ENCODE peak calls at places on chromosomes 3 and 15, in four cellular contexts. C is body of pancreas, T is neuronal stem cell, M is foreskin keratinocyte. Y is an unnamed sample.

GRCh38 chr3:160667452-160667851 is 9.5 kb upstream of the ARL14 start:
- DNase-seq in C (no peak), T (no peak), M (peak), Y (peak)

GRCh38 chr15:74373731-74374647 is 6.5 kb upstream of the CYP11A1 start:
- DNase-seq in C (peak), T (peak), M (no peak), Y (peak)

GRCh38 chr15:98994892-98995291 is 12.7 kb downstream of the PGPEP1L start:
- DNase-seq in C (no peak), T (no peak), M (no peak), Y (no peak)

GRCh38 chr15:43239732-43240491 is 19.1 kb upstream of the EPB42 start:
- DNase-seq in C (no peak), T (no peak), M (no peak), Y (no peak)

GRCh38 chr3:43338295-43338694 is 52.0 kb downstream of the SNRK start:
- DNase-seq in C (no peak), T (no peak), M (no peak), Y (no peak)

GRCh38 chr3:50264389-50264963 is 4.5 kb upstream of the SEMA3B start:
- DNase-seq in C (peak), T (peak), M (peak), Y (peak)

GRCh38 chr15:61921093-61921492 is 139.2 kb downstream of the VPS13C start:
- DNase-seq in C (no peak), T (no peak), M (peak), Y (no peak)

GRCh38 chr3:174334111-174334510 is 525.0 kb upstream of the NAALADL2 start:
- DNase-seq in C (no peak), T (no peak), M (no peak), Y (no peak)

GRCh38 chr3:196055683-196056270 is 26.1 kb downstream of the TFRC start:
- DNase-seq in C (peak), T (no peak), M (no peak), Y (no peak)

GRCh38 chr3:157067114-157067513 is 92.8 kb downstream of the CCNL1 start:
- DNase-seq in C (no peak), T (no peak), M (no peak), Y (no peak)

GRCh38 chr3:85801955-85802354 is 843.2 kb downstream of the CADM2 start:
- DNase-seq in C (peak), T (peak), M (no peak), Y (no peak)

GRCh38 chr3:147816770-147817169 is 407.6 kb downstream of the ZIC1 start:
- DNase-seq in C (peak), T (no peak), M (no peak), Y (peak)

GRCh38 chr15:70109522-70109921 is 11.8 kb upstream of the TLE3 start:
- DNase-seq in C (no peak), T (no peak), M (no peak), Y (no peak)

GRCh38 chr15:80073197-80073596 is 13.7 kb downstream of the ZFAND6 start:
- DNase-seq in C (no peak), T (no peak), M (no peak), Y (no peak)
- H3K27ac ChIP-seq in C (no peak), T (no peak), M (no peak), Y (no peak)

GRCh38 chr3:137065381-137065780 is 107.6 kb downstream of the IL20RB start:
- DNase-seq in C (no peak), T (no peak), M (no peak), Y (no peak)

GRCh38 chr3:137066092-137066491 is 108.3 kb downstream of the IL20RB start:
- DNase-seq in C (no peak), T (no peak), M (no peak), Y (no peak)

GRCh38 chr3:137061186-137061585 is 103.4 kb downstream of the IL20RB start:
- DNase-seq in C (no peak), T (no peak), M (no peak), Y (no peak)

GRCh38 chr3:137062250-137062649 is 104.5 kb downstream of the IL20RB start:
- DNase-seq in C (no peak), T (no peak), M (no peak), Y (no peak)
- H3K27ac ChIP-seq in C (no peak), T (no peak), M (no peak), Y (no peak)

GRCh38 chr3:112671930-112672715 is 31.2 kb upstream of the CCDC80 start:
- DNase-seq in C (no peak), T (no peak), M (no peak), Y (no peak)
- H3K27ac ChIP-seq in C (no peak), T (no peak), M (no peak), Y (no peak)

GRCh38 chr3:116150655-116151054 is 294.6 kb downstream of the LSAMP start:
- DNase-seq in C (no peak), T (no peak), M (no peak), Y (no peak)

GRCh38 chr3:116155830-116156229 is 289.5 kb downstream of the LSAMP start:
- DNase-seq in C (peak), T (no peak), M (no peak), Y (no peak)

GRCh38 chr3:116154389-116154788 is 290.9 kb downstream of the LSAMP start:
- DNase-seq in C (no peak), T (no peak), M (no peak), Y (no peak)

GRCh38 chr3:116148881-116149530 is 296.3 kb downstream of the LSAMP start:
- DNase-seq in C (no peak), T (no peak), M (no peak), Y (no peak)

GRCh38 chr3:116153174-116153573 is 292.1 kb downstream of the LSAMP start:
- DNase-seq in C (no peak), T (no peak), M (no peak), Y (no peak)
- H3K27ac ChIP-seq in C (no peak), T (no peak), M (no peak), Y (no peak)

DNA sequence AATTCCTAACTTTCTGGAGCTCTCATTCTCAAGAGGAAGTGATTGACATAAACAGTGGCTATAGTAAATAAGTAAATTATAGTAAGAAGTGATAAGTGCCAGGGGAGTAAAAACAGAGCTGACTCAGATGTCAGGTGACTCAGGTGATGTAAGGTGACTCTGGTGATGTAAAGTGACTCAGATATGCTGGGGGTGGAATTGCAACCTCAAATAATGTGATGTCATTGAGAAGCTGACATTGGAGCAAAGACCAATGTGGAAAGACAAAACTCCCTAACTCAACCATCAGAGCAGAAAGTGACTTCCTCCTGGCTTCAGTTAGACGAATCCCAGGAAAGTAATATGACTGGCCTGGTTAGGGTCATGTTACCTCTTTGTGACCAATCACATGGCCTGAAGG is 144.2 kb upstream of the SNTN start:
- DNase-seq in C (peak), T (no peak), M (peak), Y (peak)
- H3K27ac ChIP-seq in C (no peak), T (no peak), M (no peak), Y (peak)

DNA sequence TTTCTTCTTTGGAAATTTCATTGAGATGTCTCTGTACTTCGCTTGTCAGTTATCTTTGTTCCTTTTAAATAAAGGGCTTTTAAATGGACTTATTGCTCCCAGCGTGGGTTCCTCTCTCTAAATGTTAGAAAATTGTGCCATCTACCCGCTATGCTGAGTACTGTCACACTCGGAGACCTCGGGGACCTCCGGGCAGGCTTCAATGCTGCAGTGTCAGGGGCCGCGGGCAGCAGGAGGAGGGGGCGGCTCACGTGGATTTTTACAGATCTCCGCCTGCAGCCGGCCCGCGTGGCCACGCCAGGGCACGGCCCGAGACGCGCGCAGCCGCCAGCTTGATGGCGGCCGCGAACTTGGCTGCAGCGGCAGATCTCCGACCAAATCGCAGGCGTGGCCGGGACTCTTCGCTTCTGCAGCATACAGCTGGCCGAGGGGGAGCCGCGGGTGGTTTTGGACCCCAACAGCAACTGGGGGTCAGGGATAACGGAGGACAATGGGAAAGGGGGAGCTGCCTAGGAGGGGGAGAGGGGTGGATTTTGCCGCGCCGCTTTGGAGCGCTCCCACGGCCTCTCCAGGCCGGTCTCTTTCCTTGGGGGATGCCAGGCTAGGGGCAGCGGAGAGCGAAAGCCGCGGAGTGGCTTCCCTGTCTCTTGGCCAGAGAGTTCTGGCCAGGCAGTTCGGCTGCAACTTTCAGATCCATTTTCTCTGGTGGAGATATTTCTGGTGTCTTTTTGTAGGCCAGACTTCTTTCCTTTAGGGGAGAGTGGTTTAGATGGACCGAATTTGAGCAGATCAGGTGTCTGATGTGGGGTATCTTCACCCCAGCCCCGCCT is 15.3 kb downstream of the NR2F2 start:
- DNase-seq in C (peak), T (no peak), M (no peak), Y (peak)
- H3K27ac ChIP-seq in C (peak), T (no peak), M (no peak), Y (peak)

GRCh38 chr3:112676659-112677234 is 35.8 kb upstream of the CCDC80 start:
- DNase-seq in C (peak), T (no peak), M (peak), Y (peak)
- H3K27ac ChIP-seq in C (no peak), T (no peak), M (peak), Y (no peak)

GRCh38 chr15:39888243-39888642 is 31.8 kb downstream of the GPR176 start:
- DNase-seq in C (no peak), T (no peak), M (no peak), Y (no peak)
- H3K27ac ChIP-seq in C (no peak), T (no peak), M (peak), Y (peak)

DNA sequence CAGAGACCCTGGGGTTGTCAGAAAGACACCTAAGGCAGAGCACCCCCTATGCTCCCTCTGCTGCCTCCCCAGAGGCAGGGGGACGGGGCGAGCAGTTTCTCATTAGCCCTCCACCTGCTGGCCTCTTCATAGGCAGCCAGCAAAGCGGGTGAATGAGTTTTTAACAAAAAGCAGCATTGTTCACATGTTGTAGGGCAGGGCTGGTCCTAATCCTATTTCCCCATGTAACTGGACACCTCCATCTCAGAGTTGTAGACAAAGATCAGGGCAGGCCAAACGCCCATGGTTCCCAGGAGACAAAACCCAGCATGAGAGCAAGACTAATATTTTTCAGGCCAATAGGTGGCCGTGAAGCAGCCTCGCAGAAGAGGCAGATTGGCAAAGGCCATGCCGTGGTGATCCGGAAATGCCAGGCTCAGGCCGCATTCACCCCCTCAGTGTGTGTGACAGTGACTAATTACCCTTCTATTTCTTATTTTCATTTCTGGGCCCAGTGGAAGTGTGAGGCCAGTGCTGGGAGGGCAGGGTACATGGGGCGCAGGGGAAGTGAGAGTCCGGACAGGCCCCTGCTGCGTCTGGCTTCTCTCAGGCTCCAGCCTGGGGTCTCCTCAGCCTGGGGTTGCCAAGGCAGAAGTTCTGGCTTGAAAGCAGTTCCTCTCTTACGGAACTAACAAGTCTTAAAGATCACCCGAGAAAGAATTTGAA is 64.7 kb downstream of the BOC start:
- DNase-seq in C (peak), T (peak), M (no peak), Y (no peak)
- H3K27ac ChIP-seq in C (peak), T (peak), M (no peak), Y (peak)

GRCh38 chr3:41260063-41260450 is 60.8 kb downstream of the CTNNB1 start:
- DNase-seq in C (no peak), T (no peak), M (no peak), Y (no peak)

GRCh38 chr3:41267975-41268640 is 68.8 kb downstream of the CTNNB1 start:
- DNase-seq in C (no peak), T (no peak), M (peak), Y (no peak)

GRCh38 chr3:41265011-41265545 is 65.8 kb downstream of the CTNNB1 start:
- DNase-seq in C (no peak), T (no peak), M (no peak), Y (no peak)

GRCh38 chr3:41265823-41266273 is 66.5 kb downstream of the CTNNB1 start:
- DNase-seq in C (no peak), T (no peak), M (no peak), Y (no peak)
- H3K27ac ChIP-seq in C (no peak), T (no peak), M (no peak), Y (no peak)